ENCODE peak calls at places on chromosomes 11 and 22, in six cellular contexts. V is sigmoid colon, P is pancreas, D is fibroblast of pulmonary artery, U is neuronal stem cell, Z is esophagus muscularis mucosa. I is an unnamed sample.

GRCh38 chr11:35099278-35100018 is 39.5 kb upstream of the CD44 start:
- DNase-seq in V (no peak), P (no peak), D (peak; percentile 80), U (no peak), Z (no peak), I (peak; percentile 83)

GRCh38 chr11:65421204-65422103 is 1.1 kb upstream of the NEAT1 start:
- DNase-seq in V (peak; percentile 98), P (peak; percentile 96), D (peak; percentile 100), U (no peak), Z (peak; percentile 100), I (peak; percentile 100)

GRCh38 chr11:44096360-44097188 is 1.1 kb downstream of the EXT2 start:
- DNase-seq in V (no peak), P (no peak), D (peak; percentile 51), U (no peak), Z (no peak), I (no peak)

GRCh38 chr22:25051983-25052710 is 99.6 kb downstream of the KIAA1671 start:
- DNase-seq in V (no peak), P (peak; percentile 67), D (no peak), U (no peak), Z (no peak), I (no peak)

GRCh38 chr11:48064306-48064705 is 83.9 kb downstream of the PTPRJ start:
- DNase-seq in V (no peak), P (no peak), D (peak; percentile 61), U (no peak), Z (no peak), I (peak; percentile 76)

GRCh38 chr11:68412593-68413475 is 47.7 kb upstream of the PPP6R3 start:
- DNase-seq in V (no peak), P (no peak), D (peak; percentile 45), U (no peak), Z (no peak), I (no peak)

GRCh38 chr22:37686002-37686982 is at the start of gene NOL12:
- DNase-seq in V (peak; percentile 92), P (peak; percentile 80), D (peak; percentile 92), U (peak; percentile 92), Z (peak; percentile 96), I (peak; percentile 90)

GRCh38 chr11:110089617-110090282 is 3.4 kb upstream of the ZC3H12C start:
- DNase-seq in V (no peak), P (no peak), D (no peak), U (no peak), Z (no peak), I (no peak)

GRCh38 chr11:14075118-14075601 is 112.6 kb downstream of the SPON1 start:
- DNase-seq in V (no peak), P (no peak), D (no peak), U (no peak), Z (peak; percentile 64), I (no peak)

GRCh38 chr11:70522613-70523311 is 124.4 kb downstream of the CTTN start:
- DNase-seq in V (no peak), P (no peak), D (no peak), U (peak; percentile 24), Z (no peak), I (no peak)

GRCh38 chr11:2587976-2588748 is 111.6 kb downstream of the KCNQ1OT1 start:
- DNase-seq in V (peak; percentile 59), P (no peak), D (no peak), U (no peak), Z (peak; percentile 68), I (no peak)

DNA sequence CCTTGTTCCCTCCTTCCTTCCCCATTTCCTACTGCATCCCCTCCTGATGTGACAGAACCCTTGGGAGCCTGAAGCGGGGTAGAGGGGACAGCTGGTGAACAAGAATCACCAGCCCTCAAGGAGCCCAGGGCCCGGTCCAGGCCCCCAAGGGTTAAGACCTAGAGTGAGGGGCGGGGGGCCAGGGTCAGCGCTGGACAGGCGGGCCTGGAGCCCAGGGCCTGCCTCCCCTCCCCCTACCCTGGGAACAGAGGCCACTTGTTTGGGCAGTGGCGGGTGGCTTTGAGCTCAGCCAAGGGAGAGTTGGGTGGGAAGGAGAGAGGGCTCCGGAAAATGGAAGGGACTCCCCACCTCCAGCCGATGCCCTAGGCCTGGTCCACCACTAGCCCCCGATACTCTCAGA is 2.1 kb downstream of the ARAP1 start:
- DNase-seq in V (no peak), P (no peak), D (no peak), U (no peak), Z (no peak), I (no peak)
- H3K4me3 ChIP-seq in V (no peak overlapping the region), P (no peak overlapping the region), D (no peak overlapping the region), U (no peak overlapping the region), Z (no peak overlapping the region), I (no peak overlapping the region)

DNA sequence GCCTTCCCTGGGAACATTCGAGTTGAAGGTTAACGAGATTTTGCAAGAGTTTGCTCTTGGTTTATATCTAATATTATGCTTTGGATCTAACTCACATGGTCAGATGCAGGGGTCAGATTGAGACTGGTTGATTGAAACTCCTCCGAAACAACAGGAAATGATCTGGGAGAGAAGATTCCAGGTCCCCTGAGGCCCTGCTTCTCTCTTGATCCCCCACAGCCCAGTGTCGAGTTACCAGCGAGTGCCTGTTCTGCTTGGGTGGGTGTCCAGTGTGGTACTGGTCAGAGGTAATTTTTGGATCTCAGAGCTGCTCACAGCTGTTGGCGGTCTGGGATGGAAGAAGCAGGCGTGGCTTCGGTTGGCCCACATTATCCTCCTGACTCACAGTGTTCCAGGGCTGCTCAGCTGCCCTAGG is 9.2 kb downstream of the FBLN1 start:
- DNase-seq in V (peak; percentile 96), P (peak; percentile 40), D (peak; percentile 80), U (no peak), Z (no peak), I (peak; percentile 96)
- H3K4me3 ChIP-seq in V (no peak overlapping the region), P (no peak overlapping the region), D (no peak overlapping the region), U (no peak overlapping the region), Z (no peak overlapping the region), I (no peak overlapping the region)

DNA sequence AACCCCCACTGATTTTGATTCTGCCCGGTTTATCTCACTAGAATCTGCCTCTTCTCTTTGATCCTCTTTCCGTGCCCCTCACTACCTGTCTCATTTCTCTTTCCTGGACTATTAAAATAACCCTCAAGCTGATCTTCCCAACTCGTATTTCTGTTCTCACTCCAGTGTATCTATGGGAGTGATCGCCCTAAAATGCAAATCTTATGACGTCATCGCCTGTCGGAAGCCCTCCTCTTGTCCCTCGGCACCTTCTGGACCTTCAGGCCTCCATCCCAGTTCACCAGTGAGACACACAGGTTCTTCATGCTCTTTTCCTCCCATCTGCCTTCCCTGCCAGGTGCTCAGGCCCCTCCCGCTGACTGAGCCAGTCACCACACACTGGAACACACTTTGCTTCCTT is 234.5 kb upstream of the TBCEL start:
- DNase-seq in V (peak; percentile 25), P (no peak), D (no peak), U (no peak), Z (no peak), I (no peak)
- H3K4me3 ChIP-seq in V (no peak overlapping the region), P (no peak overlapping the region), D (no peak overlapping the region), U (no peak overlapping the region), Z (no peak overlapping the region), I (no peak overlapping the region)

GRCh38 chr11:117593065-117593464 is 204.0 kb downstream of the DSCAML1 start:
- DNase-seq in V (no peak), P (no peak), D (no peak), U (no peak), Z (no peak), I (no peak)
- H3K4me3 ChIP-seq in V (no peak overlapping the region), P (no peak overlapping the region), D (no peak overlapping the region), U (no peak overlapping the region), Z (no peak overlapping the region), I (no peak overlapping the region)

DNA sequence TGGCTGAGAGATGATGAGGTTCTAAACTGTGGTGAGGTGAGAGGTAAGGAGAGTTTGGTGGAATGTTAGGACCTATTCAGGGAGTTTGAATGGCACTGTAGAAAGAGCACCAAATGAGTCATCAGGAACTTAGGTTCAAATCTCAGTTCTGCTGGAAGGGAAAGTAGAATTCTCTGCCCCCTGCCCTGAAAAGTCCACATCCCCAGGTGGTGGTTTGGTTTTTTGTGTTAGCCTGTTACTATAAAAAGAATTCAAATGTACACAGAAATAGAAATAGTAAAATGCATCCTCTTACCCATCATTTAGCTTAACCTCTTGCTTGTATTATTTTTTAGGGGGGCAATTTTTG is 20.2 kb downstream of the PPFIBP2 start:
- DNase-seq in V (no peak), P (no peak), D (no peak), U (no peak), Z (no peak), I (no peak)
- H3K4me3 ChIP-seq in V (no peak overlapping the region), P (no peak overlapping the region), D (no peak overlapping the region), U (no peak overlapping the region), Z (no peak overlapping the region), I (no peak overlapping the region)

DNA sequence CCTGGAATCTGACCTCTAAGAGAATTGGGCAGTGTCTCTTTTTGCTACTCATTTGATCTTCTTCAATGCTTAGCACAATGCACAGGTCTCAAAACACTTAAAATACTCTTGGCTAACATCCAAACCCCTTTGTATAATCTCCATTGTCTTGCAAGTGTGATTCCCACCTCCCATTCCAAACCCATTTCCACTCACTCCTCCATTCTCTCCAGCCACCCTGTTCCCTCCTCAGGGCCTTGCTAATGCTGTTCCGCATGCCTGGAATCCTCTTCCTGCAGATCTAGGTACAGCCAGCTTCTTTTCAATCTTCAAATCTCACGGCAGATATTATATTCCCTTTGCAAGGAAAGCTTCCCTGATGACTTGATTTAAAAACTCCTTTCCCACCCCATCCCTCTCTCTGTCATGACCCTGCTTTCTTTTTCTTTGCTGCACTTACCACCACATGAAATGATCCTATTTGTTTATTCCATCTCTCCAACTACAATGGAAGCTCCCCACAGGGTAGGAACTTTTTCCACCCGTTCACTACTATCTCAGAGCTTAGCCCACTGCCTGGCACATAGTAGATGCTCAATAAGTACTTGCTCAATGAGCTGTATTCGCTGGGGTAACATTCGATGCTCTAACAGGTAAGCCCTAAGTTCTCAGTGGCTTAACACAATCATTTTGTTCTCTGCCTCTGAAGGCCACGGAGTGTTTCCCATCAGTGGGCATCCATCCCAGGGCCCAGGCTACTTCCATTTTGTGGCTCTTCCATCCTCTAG is 121.7 kb downstream of the MN1 start:
- DNase-seq in V (no peak), P (no peak), D (no peak), U (no peak), Z (no peak), I (no peak)
- H3K4me3 ChIP-seq in V (no peak overlapping the region), P (no peak overlapping the region), D (no peak overlapping the region), U (no peak overlapping the region), Z (no peak overlapping the region), I (no peak overlapping the region)

DNA sequence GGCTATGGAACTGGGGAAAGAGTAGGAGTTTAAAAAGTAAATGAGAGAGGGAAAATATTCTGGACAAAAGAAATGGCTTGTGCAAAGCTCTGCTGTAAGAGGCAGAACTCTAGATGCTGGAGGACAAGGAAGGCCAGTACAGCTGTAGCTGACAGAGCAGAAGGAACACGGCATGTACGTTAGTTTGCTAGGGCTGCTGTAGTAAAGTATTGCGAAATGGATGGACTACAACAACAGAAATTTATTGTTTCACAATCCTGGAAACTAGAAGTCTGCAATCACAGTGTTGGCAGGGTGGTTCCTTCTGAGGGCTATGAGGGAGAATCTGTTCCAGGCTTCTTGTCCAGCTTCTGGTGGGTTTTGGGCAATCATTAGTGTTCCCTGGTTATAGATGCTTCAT is 454.4 kb downstream of the NTM start:
- DNase-seq in V (no peak), P (no peak), D (peak; percentile 94), U (no peak), Z (no peak), I (peak; percentile 87)
- H3K4me3 ChIP-seq in V (no peak overlapping the region), P (no peak overlapping the region), D (no peak overlapping the region), U (no peak overlapping the region), Z (no peak overlapping the region), I (no peak overlapping the region)

GRCh38 chr22:43867839-43868652 is 5.7 kb upstream of the SULT4A1 start:
- DNase-seq in V (peak; percentile 54), P (peak; percentile 38), D (peak; percentile 70), U (peak; percentile 84), Z (no peak), I (peak; percentile 68)
- H3K4me3 ChIP-seq in V (no peak overlapping the region), P (no peak overlapping the region), D (no peak overlapping the region), U (no peak overlapping the region), Z (no peak overlapping the region), I (no peak overlapping the region)

I was measured in choroid plexus epithelial cell.